ENCODE peak calls at places on chromosomes 12 and 14, in nine cellular contexts. H is GM12878, B is GM23338, O is spleen, A is HL-60, R is sigmoid colon, C is SK-N-SH, P is H1, Y is prostate gland. F is an unnamed sample.

GRCh38 chr12:122129131-122129530 is 44.9 kb downstream of the IL31 start:
- DNase-seq in A (no peak), Y (no peak), P (no peak), H (no peak), B (no peak), O (no peak), C (no peak), R (no peak), F (no peak)

GRCh38 chr12:52032431-52032796 is 18.8 kb upstream of the NR4A1 start:
- DNase-seq in P (no peak), A (no peak), R (peak; percentile 98), C (no peak), Y (peak; percentile 93), B (no peak), H (no peak), O (no peak), F (peak; percentile 97)

GRCh38 chr14:73266317-73266716 is 29.0 kb downstream of the PAPLN start:
- DNase-seq in C (peak; percentile 32), P (no peak), B (no peak), O (no peak), H (no peak), A (no peak), Y (no peak), R (no peak), F (no peak)

GRCh38 chr12:116784238-116784612 is 46.1 kb downstream of the RNFT2 start:
- DNase-seq in A (no peak), P (no peak), O (no peak), H (no peak), R (no peak), Y (no peak), C (peak; percentile 25), B (peak; percentile 28), F (no peak)

GRCh38 chr12:57603758-57604453 is 718 bp upstream of the DTX3 start:
- DNase-seq in B (peak; percentile 75), H (no peak), R (peak; percentile 90), O (no peak), A (no peak), C (no peak), Y (peak; percentile 59), P (peak; percentile 52), F (no peak)

GRCh38 chr12:94706250-94706661 is 55.9 kb upstream of the TMCC3 start:
- DNase-seq in A (no peak), H (peak; percentile 55), R (no peak), P (no peak), B (no peak), O (no peak), Y (no peak), C (no peak), F (no peak)

GRCh38 chr14:52124791-52125661 is 56.2 kb upstream of the NID2 start:
- DNase-seq in A (no peak), P (no peak), C (no peak), R (no peak), H (no peak), O (no peak), B (peak; percentile 55), Y (no peak), F (no peak)

GRCh38 chr14:51398898-51399297 is 158.9 kb downstream of the TMX1 start:
- DNase-seq in A (no peak), O (no peak), B (no peak), Y (no peak), R (no peak), C (no peak), P (no peak), H (no peak), F (no peak)

GRCh38 chr14:21063479-21063878 is 5.9 kb downstream of the RNASE8 start:
- DNase-seq in A (no peak), R (no peak), C (no peak), P (no peak), O (no peak), Y (no peak), H (no peak), B (peak; percentile 23), F (no peak)

GRCh38 chr14:60396718-60397343 is 89.0 kb downstream of the C14orf39 start:
- DNase-seq in O (no peak), H (no peak), C (no peak), R (no peak), A (no peak), B (peak; percentile 25), P (no peak), Y (no peak), F (no peak)

GRCh38 chr14:101598159-101598558 is 36.9 kb downstream of the DIO3 start:
- DNase-seq in Y (no peak), C (no peak), H (no peak), P (no peak), R (no peak), O (no peak), B (no peak), A (no peak), F (peak; percentile 26)

GRCh38 chr12:69686731-69687130 is 12.4 kb downstream of the BEST3 start:
- DNase-seq in P (no peak), Y (no peak), B (no peak), O (no peak), C (no peak), H (no peak), R (no peak), A (no peak), F (no peak)

GRCh38 chr14:75542585-75543091 is 20.4 kb downstream of the BATF start:
- DNase-seq in H (no peak), A (peak; percentile 81), B (peak; percentile 18), C (no peak), P (no peak), Y (peak; percentile 53), R (peak; percentile 72), O (peak; percentile 96), F (no peak)

GRCh38 chr12:87667378-87667777 is 361.8 kb downstream of the C12orf50 start:
- DNase-seq in Y (no peak), R (no peak), H (no peak), B (peak; percentile 6), P (no peak), C (no peak), A (no peak), O (no peak), F (no peak)
- TF ChIP-seq CTCF in Y (peak; percentile 44), R (no peak), H (no peak), B (peak; percentile 41), P (no peak), C (peak; percentile 48), A (no peak), O (no peak), F (no peak)

DNA sequence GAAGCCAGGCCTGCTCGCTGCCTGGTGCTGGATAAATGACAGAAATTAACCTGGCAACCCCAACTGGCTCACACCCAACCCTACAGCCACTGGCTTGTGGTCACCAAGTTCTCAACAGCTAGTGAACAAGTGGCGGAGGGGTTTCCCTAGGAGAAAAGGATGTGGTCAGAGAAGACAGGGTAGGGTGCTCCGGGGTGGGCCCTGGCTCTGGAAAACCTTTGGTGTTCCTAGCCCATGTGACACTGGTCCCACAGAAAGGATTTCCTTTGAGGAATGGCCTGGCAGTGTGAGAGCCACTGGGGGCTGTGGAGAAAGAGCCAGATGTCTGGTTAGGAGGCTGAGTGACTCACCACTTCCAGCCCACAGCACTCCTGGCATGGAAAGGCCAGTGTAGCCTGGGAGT is 8.7 kb downstream of the SYNE3 start:
- DNase-seq in H (no peak), R (no peak), Y (no peak), A (peak; percentile 61), C (peak; percentile 55), O (peak; percentile 72), P (no peak), B (no peak), F (no peak)
- TF ChIP-seq POLR2AphosphoS5 in H (no peak), R (no peak), Y (no peak), A (no peak), C (no peak), O (no peak), P (no peak), B (no peak), F (no peak)

DNA sequence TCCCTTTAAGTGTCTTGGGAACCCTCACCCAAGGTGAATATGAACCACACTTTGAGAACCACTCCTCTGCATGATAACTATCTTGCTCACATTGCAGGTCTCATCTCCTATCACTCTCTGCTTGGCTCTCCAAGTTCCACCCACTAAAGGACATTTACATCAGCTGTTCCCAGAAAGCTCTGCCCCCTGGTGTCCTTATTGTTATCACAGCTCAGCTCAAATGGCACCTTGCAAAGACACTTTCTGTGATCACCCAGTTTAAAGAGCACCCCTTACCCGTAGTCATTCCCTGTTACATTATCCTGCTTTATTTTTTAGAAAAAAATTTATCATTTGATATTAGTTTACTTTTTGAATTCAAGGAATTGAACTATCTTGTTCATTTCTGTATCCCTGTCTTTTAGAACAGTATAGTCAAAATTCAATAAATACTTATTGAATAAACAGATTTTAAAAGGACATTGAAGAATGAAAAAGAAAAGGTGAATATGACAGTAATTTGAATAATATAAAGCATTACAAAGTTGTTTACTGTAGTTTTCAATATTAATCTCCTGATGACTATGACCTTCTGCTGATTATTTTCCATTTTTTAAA is 20.5 kb upstream of the GUCY2C start:
- DNase-seq in A (peak; percentile 47), Y (peak; percentile 13), P (no peak), B (peak; percentile 86), C (peak; percentile 44), O (no peak), H (no peak), R (no peak), F (no peak)
- TF ChIP-seq CTCF in A (peak; percentile 64), Y (peak; percentile 43), P (peak; percentile 77), B (peak; percentile 86), C (peak; percentile 56), O (peak; percentile 29), H (peak; percentile 56), R (no peak), F (peak; percentile 20)

GRCh38 chr14:65208548-65208947 is 106.2 kb upstream of the MAX start:
- DNase-seq in Y (no peak), C (no peak), H (no peak), O (no peak), A (no peak), P (no peak), B (no peak), R (peak; percentile 67), F (no peak)

GRCh38 chr14:65213316-65213715 is 111.0 kb upstream of the MAX start:
- DNase-seq in O (no peak), C (no peak), R (no peak), B (peak; percentile 55), Y (no peak), H (no peak), P (no peak), A (no peak), F (no peak)

GRCh38 chr14:65210118-65210826 is 108.0 kb upstream of the MAX start:
- DNase-seq in C (no peak), P (no peak), R (no peak), H (peak; percentile 71), B (no peak), O (no peak), Y (no peak), A (peak; percentile 1), F (no peak)

GRCh38 chr14:65210827-65211192 is 108.5 kb upstream of the MAX start:
- DNase-seq in R (no peak), P (no peak), B (no peak), H (no peak), C (no peak), A (no peak), Y (no peak), O (no peak), F (no peak)

DNA sequence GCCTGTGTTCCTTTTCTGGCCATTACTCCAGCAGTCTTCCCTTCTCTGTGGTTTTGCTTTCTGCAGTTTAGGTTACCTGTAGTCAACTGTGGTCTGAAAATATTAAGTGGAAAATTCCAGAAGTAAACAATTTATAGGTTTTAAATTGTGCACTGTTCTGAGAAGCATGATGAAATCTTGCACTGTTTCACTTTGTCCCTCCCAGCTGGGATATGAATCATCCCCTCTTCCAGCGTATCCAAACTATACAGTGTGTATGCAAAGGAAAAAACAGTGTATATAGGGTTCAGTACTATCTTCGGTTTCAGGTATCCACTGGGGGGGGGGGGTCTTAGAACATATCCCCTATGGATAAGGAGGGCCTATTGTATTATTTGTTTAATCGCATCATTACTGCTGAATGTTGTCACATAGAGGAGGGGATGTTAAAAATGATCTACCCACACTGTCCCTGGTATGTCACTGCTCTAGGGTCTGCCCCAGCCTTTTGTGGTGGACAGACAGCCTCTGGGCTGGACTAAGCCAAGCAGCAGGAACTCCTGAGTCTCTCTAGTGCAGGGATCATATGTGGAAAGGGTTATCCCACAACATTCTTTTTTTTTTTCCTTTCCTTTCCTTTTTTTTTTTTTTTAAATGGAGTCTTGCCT is 109.1 kb upstream of the MAX start:
- DNase-seq in O (no peak), P (no peak), B (no peak), Y (no peak), R (no peak), C (no peak), A (no peak), H (no peak), F (no peak)
- TF ChIP-seq POLR2AphosphoS5 in O (no peak), P (no peak), B (no peak), Y (no peak), R (no peak), C (no peak), A (no peak), H (no peak), F (no peak)